ENCODE peak calls at places on chromosomes 13 and 19, in six cellular contexts. Q is activated CD8-positive, alpha-beta T cell treated with anti-CD3 and anti-CD28 coated beads for 36 hours; X is neural progenitor cell; Z is dorsolateral prefrontal cortex; Y is sigmoid colon; M is glutamatergic neuron. C is an unnamed sample.

GRCh38 chr13:24053505-24054251 is 106.8 kb upstream of the SPATA13 start:
- DNase-seq in Q (peak; percentile 77), Z (peak; percentile 70), Y (no peak), X (peak; percentile 81), M (peak; percentile 59), C (peak; percentile 52)

GRCh38 chr13:96519380-96519779 is 429.5 kb downstream of the HS6ST3 start:
- DNase-seq in Z (no peak), Y (no peak), Q (no peak), X (no peak), M (no peak), C (no peak)

GRCh38 chr19:21698215-21698614 is 69.2 kb downstream of the ZNF100 start:
- DNase-seq in Y (no peak), X (peak; percentile 17), Q (no peak), M (no peak), Z (no peak), C (no peak)

GRCh38 chr13:63420685-63421084 is 2005.0 kb upstream of the PCDH20 start:
- DNase-seq in Z (no peak), Y (no peak), X (no peak), M (no peak), Q (no peak), C (no peak)

GRCh38 chr13:41699759-41700158 is 242.4 kb downstream of the RGCC start:
- DNase-seq in Q (no peak), Z (no peak), X (no peak), Y (no peak), M (no peak), C (no peak)

GRCh38 chr13:59442946-59443345 is 720.8 kb downstream of the DIAPH3 start:
- DNase-seq in Y (no peak), Z (no peak), Q (no peak), X (no peak), M (no peak), C (no peak)

GRCh38 chr13:113742000-113742441 is 17.0 kb upstream of the TMEM255B start:
- DNase-seq in M (peak; percentile 65), Y (no peak), X (peak; percentile 53), Q (peak; percentile 56), Z (no peak), C (no peak)

GRCh38 chr19:47511681-47512080 is 3.2 kb downstream of the NAPA start:
- DNase-seq in M (peak; percentile 79), X (no peak), Y (no peak), Z (no peak), Q (no peak), C (no peak)

GRCh38 chr19:47644743-47645499 is 36.0 kb downstream of the BICRA start:
- DNase-seq in Y (no peak), Z (no peak), X (no peak), Q (no peak), M (no peak), C (no peak)

GRCh38 chr19:28823338-28823961 is 389.5 kb downstream of the UQCRFS1 start:
- DNase-seq in Q (no peak), X (peak; percentile 12), M (no peak), Y (no peak), Z (no peak), C (no peak)

GRCh38 chr19:8311461-8312260 is 3.5 kb upstream of the CD320 start:
- DNase-seq in Y (peak; percentile 63), X (no peak), Z (no peak), M (no peak), Q (no peak), C (no peak)

GRCh38 chr13:22128413-22129198 is 457.7 kb downstream of the FGF9 start:
- DNase-seq in Q (no peak), X (no peak), Z (no peak), Y (no peak), M (no peak), C (no peak)

GRCh38 chr19:41707871-41708371 is 505 bp upstream of the CEACAM5 start:
- DNase-seq in Q (no peak), X (no peak), Z (no peak), Y (no peak), M (no peak), C (peak; percentile 28)

GRCh38 chr19:34367424-34367957 is 2.5 kb downstream of the GPI start:
- DNase-seq in X (no peak), Q (no peak), Z (no peak), Y (no peak), M (no peak), C (no peak)

GRCh38 chr13:35741657-35742056 is 265.2 kb upstream of the MAB21L1 start:
- DNase-seq in Z (no peak), M (no peak), Y (no peak), X (no peak), Q (no peak), C (no peak)

GRCh38 chr19:55702131-55702627 is 27.2 kb downstream of the EPN1 start:
- DNase-seq in X (no peak), Q (no peak), Y (no peak), M (no peak), Z (no peak), C (no peak)

GRCh38 chr19:14786421-14786851 is 8.1 kb upstream of the ADGRE2 start:
- DNase-seq in M (peak; percentile 63), Q (peak; percentile 45), X (peak; percentile 80), Z (peak; percentile 52), Y (no peak), C (no peak)

GRCh38 chr13:93922063-93922462 is 557.4 kb downstream of the DCT start:
- DNase-seq in M (no peak), Z (no peak), Y (no peak), X (no peak), Q (no peak), C (no peak)

GRCh38 chr19:33756177-33756576 is 40.5 kb upstream of the KCTD15 start:
- DNase-seq in X (no peak), Z (no peak), M (no peak), Y (no peak), Q (no peak), C (no peak)

GRCh38 chr13:41564046-41564445 is 106.7 kb downstream of the RGCC start:
- DNase-seq in Z (no peak), X (no peak), M (no peak), Q (no peak), Y (no peak), C (no peak)

GRCh38 chr13:113724780-113725315 is 34.2 kb upstream of the TMEM255B start:
- DNase-seq in X (peak; percentile 88), Z (peak; percentile 89), Y (peak; percentile 79), Q (peak; percentile 94), M (peak; percentile 88), C (peak; percentile 88)

GRCh38 chr13:108026671-108027410 is 188.5 kb downstream of the LIG4 start:
- DNase-seq in X (no peak), Y (no peak), Z (no peak), Q (no peak), M (no peak), C (no peak)

GRCh38 chr19:23470873-23471555 is 75.7 kb upstream of the ZNF91 start:
- DNase-seq in X (no peak), Z (no peak), Q (no peak), Y (no peak), M (peak; percentile 21), C (no peak)

GRCh38 chr13:114067381-114067885 is 65.0 kb downstream of the RASA3 start:
- DNase-seq in Y (no peak), M (no peak), X (no peak), Z (no peak), Q (peak; percentile 65), C (no peak)

GRCh38 chr19:30267332-30267731 is 104.9 kb upstream of the ZNF536 start:
- DNase-seq in M (no peak), Z (no peak), Y (no peak), Q (no peak), X (no peak), C (no peak)

GRCh38 chr13:75421987-75422386 is 60.0 kb downstream of the TBC1D4 start:
- DNase-seq in X (no peak), M (no peak), Q (no peak), Y (no peak), Z (no peak), C (no peak)

GRCh38 chr19:1238373-1239303 is 833 bp upstream of the CBARP start:
- DNase-seq in M (no peak), Y (no peak), Z (no peak), Q (no peak), X (no peak), C (no peak)

GRCh38 chr13:112819111-112819510 is 129.3 kb downstream of the ATP11A start:
- DNase-seq in Z (no peak), Y (peak; percentile 29), M (no peak), Q (no peak), X (no peak), C (no peak)

GRCh38 chr19:58059003-58059671 is at the start of gene ZNF135:
- DNase-seq in M (peak; percentile 94), Z (peak; percentile 90), Y (peak; percentile 95), X (peak; percentile 91), Q (peak; percentile 81), C (peak; percentile 71)

GRCh38 chr19:1445932-1446712 is 3.8 kb upstream of the APC2 start:
- DNase-seq in M (peak; percentile 88), X (peak; percentile 87), Q (no peak), Y (no peak), Z (peak; percentile 81), C (peak; percentile 62)

GRCh38 chr13:46617885-46618284 is 64.9 kb downstream of the LRCH1 start:
- DNase-seq in X (no peak), Q (no peak), Y (no peak), Z (no peak), M (no peak), C (no peak)
- TF ChIP-seq CTCF in X (no peak), Q (no peak), Y (no peak), Z (no peak), M (no peak), C (no peak)

GRCh38 chr19:54287456-54287855 is 6.5 kb upstream of the LILRB2 start:
- DNase-seq in Z (no peak), X (no peak), Y (no peak), Q (no peak), M (no peak), C (no peak)

GRCh38 chr19:54279441-54279962 is 1.4 kb downstream of the LILRB2 start:
- DNase-seq in Y (peak; percentile 64), M (no peak), X (no peak), Z (no peak), Q (no peak), C (no peak)

GRCh38 chr19:54281008-54281728 is at the start of gene LILRB2:
- DNase-seq in Q (no peak), X (no peak), Y (peak; percentile 44), M (no peak), Z (no peak), C (no peak)

GRCh38 chr19:54282706-54283105 is 1.8 kb upstream of the LILRB2 start:
- DNase-seq in Y (peak; percentile 21), Q (no peak), M (no peak), X (no peak), Z (no peak), C (no peak)
- TF ChIP-seq CTCF in Y (no peak), Q (no peak), M (no peak), X (no peak), Z (no peak), C (no peak)

GRCh38 chr19:50838239-50838638 is 4.9 kb upstream of the KLK15 start:
- DNase-seq in M (no peak), Q (no peak), Y (peak; percentile 21), Z (no peak), X (peak; percentile 30), C (no peak)
- TF ChIP-seq CTCF in M (no peak), Q (no peak), Y (no peak), Z (no peak), X (peak; percentile 33), C (no peak)

DNA sequence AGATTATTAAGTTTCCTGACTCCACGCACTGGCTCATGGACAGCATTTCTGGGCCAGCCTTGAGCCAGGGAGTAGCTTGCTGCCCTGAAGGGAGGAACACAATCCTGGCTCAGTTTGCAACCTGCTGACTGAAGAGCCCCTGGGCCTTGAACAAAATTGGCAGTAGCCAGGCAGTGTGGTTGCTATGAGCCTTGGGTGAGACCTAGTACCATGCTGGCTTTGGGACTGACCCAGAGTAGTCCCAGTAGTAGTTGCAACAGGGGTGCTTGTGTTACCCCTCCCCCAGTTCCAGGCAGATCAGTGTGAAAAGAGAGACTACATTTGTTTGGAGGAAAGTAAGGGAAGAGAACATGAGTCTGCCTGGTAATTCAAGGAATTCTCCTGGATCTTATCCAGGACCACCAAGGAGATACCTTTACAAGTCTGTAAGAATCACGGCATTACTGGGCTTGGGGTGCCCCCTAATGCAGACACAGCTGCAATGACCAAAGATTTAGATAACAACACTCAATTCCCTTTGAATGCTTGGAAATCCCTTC is 22.0 kb downstream of the ITGBL1 start:
- DNase-seq in Y (no peak), X (peak; percentile 80), Z (peak; percentile 44), M (peak; percentile 41), Q (no peak), C (peak; percentile 53)
- TF ChIP-seq CTCF in Y (no peak), X (peak; percentile 79), Z (peak; percentile 44), M (no peak), Q (no peak), C (no peak)

C was measured in mesothelial cell of epicardium.